ENCODE peak calls at places on chromosomes 4 and X, in ten cellular contexts. One of them, this sample, is unnamed.

GRCh38 chrX:1946974-1947373 is 332.1 kb downstream of the ASMT start:
- DNase-seq in fibroblast of lung: no peak
- DNase-seq in B cell: no peak
- DNase-seq in GM23338: no peak
- DNase-seq in pancreas: no peak
- DNase-seq in fibroblast of pulmonary artery: no peak
- DNase-seq in osteocyte: no peak
- DNase-seq in spleen: no peak
- DNase-seq in BJ: no peak
- DNase-seq in foreskin fibroblast: no peak
- DNase-seq in this sample: no peak

GRCh38 chrX:111040377-111041017 is 55.5 kb upstream of the PAK3 start:
- DNase-seq in fibroblast of lung: no peak
- DNase-seq in B cell: no peak
- DNase-seq in GM23338: no peak
- DNase-seq in pancreas: no peak
- DNase-seq in fibroblast of pulmonary artery: peak; percentile 25
- DNase-seq in osteocyte: no peak
- DNase-seq in spleen: no peak
- DNase-seq in BJ: no peak
- DNase-seq in foreskin fibroblast: peak; percentile 12
- DNase-seq in this sample: no peak

GRCh38 chr4:105457997-105458396 is 15.9 kb downstream of the PPA2 start:
- DNase-seq in fibroblast of lung: peak; percentile 60
- DNase-seq in B cell: no peak
- DNase-seq in GM23338: no peak
- DNase-seq in pancreas: no peak
- DNase-seq in fibroblast of pulmonary artery: peak; percentile 19
- DNase-seq in osteocyte: no peak
- DNase-seq in spleen: no peak
- DNase-seq in BJ: no peak
- DNase-seq in foreskin fibroblast: no peak
- DNase-seq in this sample: no peak

GRCh38 chr4:166153539-166153938 is 280.5 kb downstream of the TLL1 start:
- DNase-seq in fibroblast of lung: peak; percentile 1
- DNase-seq in B cell: no peak
- DNase-seq in GM23338: no peak
- DNase-seq in pancreas: no peak
- DNase-seq in fibroblast of pulmonary artery: peak; percentile 80
- DNase-seq in osteocyte: no peak
- DNase-seq in spleen: no peak
- DNase-seq in BJ: no peak
- DNase-seq in foreskin fibroblast: peak; percentile 6
- DNase-seq in this sample: no peak

GRCh38 chr4:106584590-106584989 is 216.0 kb upstream of the GIMD1 start:
- DNase-seq in fibroblast of lung: no peak
- DNase-seq in B cell: no peak
- DNase-seq in GM23338: no peak
- DNase-seq in pancreas: no peak
- DNase-seq in fibroblast of pulmonary artery: peak; percentile 11
- DNase-seq in osteocyte: no peak
- DNase-seq in spleen: no peak
- DNase-seq in BJ: no peak
- DNase-seq in foreskin fibroblast: no peak
- DNase-seq in this sample: no peak

GRCh38 chrX:37357436-37357835 is 8.3 kb downstream of the PRRG1 start:
- DNase-seq in fibroblast of lung: no peak
- DNase-seq in B cell: no peak
- DNase-seq in GM23338: no peak
- DNase-seq in pancreas: no peak
- DNase-seq in fibroblast of pulmonary artery: peak; percentile 15
- DNase-seq in osteocyte: no peak
- DNase-seq in spleen: no peak
- DNase-seq in BJ: no peak
- DNase-seq in foreskin fibroblast: no peak
- DNase-seq in this sample: no peak

GRCh38 chrX:48911407-48912182 is at the start of gene SLC35A2:
- DNase-seq in fibroblast of lung: peak; percentile 63
- DNase-seq in B cell: peak; percentile 88
- DNase-seq in GM23338: peak; percentile 88
- DNase-seq in pancreas: peak; percentile 79
- DNase-seq in fibroblast of pulmonary artery: peak; percentile 65
- DNase-seq in osteocyte: peak; percentile 89
- DNase-seq in spleen: peak; percentile 96
- DNase-seq in BJ: no peak
- DNase-seq in foreskin fibroblast: peak; percentile 51
- DNase-seq in this sample: peak; percentile 71

GRCh38 chr4:116551798-116552197 is 533.6 kb downstream of the TRAM1L1 start:
- DNase-seq in fibroblast of lung: no peak
- DNase-seq in B cell: no peak
- DNase-seq in GM23338: no peak
- DNase-seq in pancreas: no peak
- DNase-seq in fibroblast of pulmonary artery: no peak
- DNase-seq in osteocyte: no peak
- DNase-seq in spleen: no peak
- DNase-seq in BJ: no peak
- DNase-seq in foreskin fibroblast: no peak
- DNase-seq in this sample: no peak

GRCh38 chr4:113666386-113667114 is 95.0 kb downstream of the CAMK2D start:
- DNase-seq in fibroblast of lung: no peak
- DNase-seq in B cell: no peak
- DNase-seq in GM23338: no peak
- DNase-seq in pancreas: no peak
- DNase-seq in fibroblast of pulmonary artery: no peak
- DNase-seq in osteocyte: no peak
- DNase-seq in spleen: no peak
- DNase-seq in BJ: no peak
- DNase-seq in foreskin fibroblast: no peak
- DNase-seq in this sample: no peak

GRCh38 chr4:65007841-65008439 is 598.7 kb upstream of the TECRL start:
- DNase-seq in fibroblast of lung: no peak
- DNase-seq in B cell: no peak
- DNase-seq in GM23338: peak; percentile 87
- DNase-seq in pancreas: no peak
- DNase-seq in fibroblast of pulmonary artery: peak; percentile 67
- DNase-seq in osteocyte: no peak
- DNase-seq in spleen: no peak
- DNase-seq in BJ: no peak
- DNase-seq in foreskin fibroblast: no peak
- DNase-seq in this sample: no peak

GRCh38 chr4:84401669-84402068 is 97.4 kb downstream of the NKX6-1 start:
- DNase-seq in fibroblast of lung: no peak
- DNase-seq in B cell: no peak
- DNase-seq in GM23338: peak; percentile 23
- DNase-seq in pancreas: no peak
- DNase-seq in fibroblast of pulmonary artery: no peak
- DNase-seq in osteocyte: no peak
- DNase-seq in spleen: no peak
- DNase-seq in BJ: no peak
- DNase-seq in foreskin fibroblast: no peak
- DNase-seq in this sample: no peak

GRCh38 chrX:108177321-108177990 is 85.9 kb downstream of the ATG4A start:
- DNase-seq in fibroblast of lung: no peak
- DNase-seq in B cell: no peak
- DNase-seq in GM23338: peak; percentile 5
- DNase-seq in pancreas: no peak
- DNase-seq in fibroblast of pulmonary artery: no peak
- DNase-seq in osteocyte: no peak
- DNase-seq in spleen: no peak
- DNase-seq in BJ: no peak
- DNase-seq in foreskin fibroblast: no peak
- DNase-seq in this sample: no peak

GRCh38 chr4:21192367-21192766 is 492.1 kb downstream of the PACRGL start:
- DNase-seq in fibroblast of lung: no peak
- DNase-seq in B cell: no peak
- DNase-seq in GM23338: no peak
- DNase-seq in pancreas: no peak
- DNase-seq in fibroblast of pulmonary artery: no peak
- DNase-seq in osteocyte: no peak
- DNase-seq in spleen: no peak
- DNase-seq in BJ: no peak
- DNase-seq in foreskin fibroblast: no peak
- DNase-seq in this sample: no peak
- TF ChIP-seq CTCF in fibroblast of lung: no peak
- TF ChIP-seq CTCF in B cell: no peak
- TF ChIP-seq CTCF in GM23338: peak; percentile 56
- TF ChIP-seq CTCF in pancreas: no peak
- TF ChIP-seq CTCF in fibroblast of pulmonary artery: no peak
- TF ChIP-seq CTCF in osteocyte: no peak
- TF ChIP-seq CTCF in spleen: no peak
- TF ChIP-seq CTCF in BJ: no peak
- TF ChIP-seq CTCF in foreskin fibroblast: no peak
- TF ChIP-seq CTCF in this sample: peak; percentile 68

GRCh38 chr4:10371869-10372471 is 85.3 kb downstream of the ZNF518B start:
- DNase-seq in fibroblast of lung: no peak
- DNase-seq in B cell: no peak
- DNase-seq in GM23338: peak; percentile 33
- DNase-seq in pancreas: no peak
- DNase-seq in fibroblast of pulmonary artery: peak; percentile 38
- DNase-seq in osteocyte: peak; percentile 73
- DNase-seq in spleen: peak; percentile 80
- DNase-seq in BJ: peak; percentile 19
- DNase-seq in foreskin fibroblast: no peak
- DNase-seq in this sample: no peak
- TF ChIP-seq CTCF in fibroblast of lung: no peak
- TF ChIP-seq CTCF in B cell: no peak
- TF ChIP-seq CTCF in GM23338: no peak
- TF ChIP-seq CTCF in pancreas: no peak
- TF ChIP-seq CTCF in fibroblast of pulmonary artery: no peak
- TF ChIP-seq CTCF in osteocyte: no peak
- TF ChIP-seq CTCF in spleen: no peak
- TF ChIP-seq CTCF in BJ: no peak
- TF ChIP-seq CTCF in foreskin fibroblast: no peak
- TF ChIP-seq CTCF in this sample: no peak

DNA sequence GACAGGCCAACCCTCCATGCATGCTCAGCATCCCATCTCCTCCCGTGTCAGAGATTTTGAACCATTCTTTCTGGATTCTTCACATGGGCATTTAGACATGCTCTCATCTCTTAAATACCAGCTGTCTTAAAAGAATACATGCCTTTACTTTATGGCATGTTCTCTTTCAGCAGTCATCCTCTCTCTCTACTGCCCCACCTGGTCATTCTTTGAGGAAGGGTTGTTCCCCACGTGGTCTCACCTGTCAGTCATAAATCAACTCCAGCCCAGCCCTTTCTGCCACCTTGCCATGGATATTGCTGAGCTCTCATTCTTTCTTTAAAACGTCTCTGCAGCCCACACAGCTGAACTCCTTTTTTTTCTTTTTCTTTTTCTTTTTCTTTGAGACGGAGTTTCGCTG is 111.3 kb downstream of the ARHGAP10 start:
- DNase-seq in fibroblast of lung: no peak
- DNase-seq in B cell: no peak
- DNase-seq in GM23338: peak; percentile 50
- DNase-seq in pancreas: no peak
- DNase-seq in fibroblast of pulmonary artery: no peak
- DNase-seq in osteocyte: no peak
- DNase-seq in spleen: no peak
- DNase-seq in BJ: no peak
- DNase-seq in foreskin fibroblast: no peak
- DNase-seq in this sample: no peak
- TF ChIP-seq CTCF in fibroblast of lung: no peak
- TF ChIP-seq CTCF in B cell: no peak
- TF ChIP-seq CTCF in GM23338: peak; percentile 58
- TF ChIP-seq CTCF in pancreas: no peak
- TF ChIP-seq CTCF in fibroblast of pulmonary artery: peak; percentile 25
- TF ChIP-seq CTCF in osteocyte: no peak
- TF ChIP-seq CTCF in spleen: no peak
- TF ChIP-seq CTCF in BJ: no peak
- TF ChIP-seq CTCF in foreskin fibroblast: no peak
- TF ChIP-seq CTCF in this sample: no peak

GRCh38 chr4:15682340-15682725 is 706 bp downstream of the FAM200B start:
- DNase-seq in fibroblast of lung: no peak
- DNase-seq in B cell: no peak
- DNase-seq in GM23338: no peak
- DNase-seq in pancreas: no peak
- DNase-seq in fibroblast of pulmonary artery: peak; percentile 37
- DNase-seq in osteocyte: no peak
- DNase-seq in spleen: no peak
- DNase-seq in BJ: no peak
- DNase-seq in foreskin fibroblast: no peak
- DNase-seq in this sample: no peak

GRCh38 chr4:15682790-15683495 is 1.3 kb downstream of the FAM200B start:
- DNase-seq in fibroblast of lung: no peak
- DNase-seq in B cell: no peak
- DNase-seq in GM23338: no peak
- DNase-seq in pancreas: no peak
- DNase-seq in fibroblast of pulmonary artery: peak; percentile 25
- DNase-seq in osteocyte: no peak
- DNase-seq in spleen: no peak
- DNase-seq in BJ: no peak
- DNase-seq in foreskin fibroblast: no peak
- DNase-seq in this sample: no peak

GRCh38 chr4:15681067-15681371 is 608 bp upstream of the FAM200B start:
- DNase-seq in fibroblast of lung: no peak
- DNase-seq in B cell: no peak
- DNase-seq in GM23338: no peak
- DNase-seq in pancreas: no peak
- DNase-seq in fibroblast of pulmonary artery: no peak
- DNase-seq in osteocyte: no peak
- DNase-seq in spleen: no peak
- DNase-seq in BJ: no peak
- DNase-seq in foreskin fibroblast: no peak
- DNase-seq in this sample: no peak

GRCh38 chr4:15684498-15684897 is 2.9 kb downstream of the FAM200B start:
- DNase-seq in fibroblast of lung: no peak
- DNase-seq in B cell: no peak
- DNase-seq in GM23338: peak; percentile 86
- DNase-seq in pancreas: no peak
- DNase-seq in fibroblast of pulmonary artery: no peak
- DNase-seq in osteocyte: no peak
- DNase-seq in spleen: no peak
- DNase-seq in BJ: no peak
- DNase-seq in foreskin fibroblast: no peak
- DNase-seq in this sample: no peak

DNA sequence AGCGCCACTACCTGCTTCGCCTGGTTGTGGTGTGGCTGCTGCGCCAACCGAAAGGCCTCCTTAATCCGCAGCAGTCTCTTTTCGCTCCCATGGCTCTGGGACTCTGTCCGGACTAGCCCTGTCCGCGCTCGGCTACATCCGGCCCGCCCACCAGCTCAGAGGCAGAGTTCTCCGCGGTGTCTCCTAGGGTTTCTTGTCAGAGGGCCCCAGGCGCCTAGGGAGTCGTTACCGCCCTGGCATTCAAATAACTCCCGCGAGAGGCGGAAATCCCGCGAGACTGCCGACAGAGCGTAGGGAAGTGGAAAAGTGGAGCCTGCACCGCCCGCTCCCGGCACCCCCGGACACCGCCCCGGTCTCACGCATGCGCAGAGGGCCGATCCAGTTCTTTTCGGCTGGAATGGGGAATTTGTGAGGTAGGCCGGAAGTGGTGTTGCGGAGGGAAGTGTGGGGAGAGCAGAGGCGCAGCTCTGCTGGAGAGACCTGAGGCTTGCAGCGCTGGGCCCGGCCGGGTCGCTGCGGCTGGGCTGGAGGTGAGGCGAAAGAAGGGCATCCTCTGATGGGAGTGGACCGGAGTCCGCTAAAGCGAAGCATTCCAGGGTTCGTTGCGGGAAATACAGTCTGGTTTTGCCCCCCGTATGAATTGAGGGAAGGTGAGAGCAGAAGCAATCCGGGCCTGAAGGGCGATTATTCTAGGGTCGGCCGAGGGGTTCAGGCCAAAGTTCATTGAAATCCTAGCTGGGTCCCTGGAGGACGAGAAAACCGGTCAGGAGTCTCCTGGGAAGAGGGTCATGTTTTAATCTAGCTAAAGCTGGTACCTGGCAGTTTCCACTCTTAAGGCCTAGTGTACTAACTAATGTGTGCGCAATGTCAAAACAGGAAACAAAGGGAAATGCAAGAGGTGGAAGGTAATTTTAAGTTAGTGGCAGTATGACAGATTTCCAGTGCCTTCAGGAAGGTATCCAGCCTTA is at the start of gene FAM200B:
- DNase-seq in fibroblast of lung: peak; percentile 98
- DNase-seq in B cell: peak; percentile 95
- DNase-seq in GM23338: peak; percentile 100
- DNase-seq in pancreas: peak; percentile 99
- DNase-seq in fibroblast of pulmonary artery: peak; percentile 99
- DNase-seq in osteocyte: peak; percentile 100
- DNase-seq in spleen: peak; percentile 99
- DNase-seq in BJ: peak; percentile 93
- DNase-seq in foreskin fibroblast: peak; percentile 96
- DNase-seq in this sample: peak; percentile 100
- TF ChIP-seq CTCF in fibroblast of lung: peak; percentile 2
- TF ChIP-seq CTCF in B cell: no peak
- TF ChIP-seq CTCF in GM23338: no peak
- TF ChIP-seq CTCF in pancreas: no peak
- TF ChIP-seq CTCF in fibroblast of pulmonary artery: peak; percentile 26
- TF ChIP-seq CTCF in osteocyte: no peak
- TF ChIP-seq CTCF in spleen: peak; percentile 52
- TF ChIP-seq CTCF in BJ: peak; percentile 17
- TF ChIP-seq CTCF in foreskin fibroblast: no peak
- TF ChIP-seq CTCF in this sample: no peak

This sample was measured in mesothelial cell of epicardium.